ENCODE peak calls at places on chromosomes 5 and 9, in six cellular contexts. J is uterus, Z is colonic mucosa, L is fibroblast of pulmonary artery, D is A549, W is upper lobe of right lung. E is an unnamed sample.
A peak's percentile ranks its signal among the peaks of the same experiment; 100 is the strongest.

GRCh38 chr9:101269596-101270324 is 115.0 kb downstream of the BAAT start:
- DNase-seq in J (no peak), Z (no peak), L (no peak), D (no peak), W (no peak), E (no peak)

GRCh38 chr9:4654538-4654937 is 7.6 kb upstream of the PLPP6 start:
- DNase-seq in J (no peak), Z (no peak), L (no peak), D (no peak), W (no peak), E (no peak)

GRCh38 chr9:121661328-121661727 is 9.9 kb downstream of the DAB2IP start:
- DNase-seq in J (no peak), Z (peak; percentile 38), L (no peak), D (no peak), W (no peak), E (no peak)

GRCh38 chr5:15901151-15901550 is 278.4 kb downstream of the MARCHF11 start:
- DNase-seq in J (no peak), Z (no peak), L (no peak), D (no peak), W (no peak), E (no peak)

GRCh38 chr9:118331622-118332045 is 627.4 kb downstream of the TLR4 start:
- DNase-seq in J (no peak), Z (no peak), L (peak; percentile 27), D (peak; percentile 89), W (no peak), E (peak; percentile 0)

GRCh38 chr5:141941307-141941706 is 16.7 kb downstream of the PCDH12 start:
- DNase-seq in J (no peak), Z (no peak), L (no peak), D (no peak), W (no peak), E (peak; percentile 24)

GRCh38 chr5:175657593-175658271 is at the start of gene HRH2:
- DNase-seq in J (no peak), Z (no peak), L (no peak), D (peak; percentile 67), W (no peak), E (no peak)

GRCh38 chr9:98807070-98807810 is at the start of gene GALNT12:
- DNase-seq in J (no peak), Z (peak; percentile 69), L (no peak), D (peak; percentile 36), W (peak; percentile 78), E (no peak)

GRCh38 chr9:5851445-5851844 is 18.5 kb upstream of the ERMP1 start:
- DNase-seq in J (no peak), Z (peak; percentile 40), L (peak; percentile 90), D (no peak), W (no peak), E (peak; percentile 94)

GRCh38 chr5:139342423-139342723 is 719 bp downstream of the PAIP2 start:
- DNase-seq in J (no peak), Z (no peak), L (no peak), D (no peak), W (no peak), E (no peak)

GRCh38 chr5:141869514-141869913 is 8.7 kb downstream of the PCDH1 start:
- DNase-seq in J (no peak), Z (peak; percentile 88), L (no peak), D (no peak), W (peak; percentile 59), E (no peak)

GRCh38 chr5:140926211-140926902 is at the start of gene PCDHAC1:
- DNase-seq in J (peak; percentile 74), Z (peak; percentile 42), L (peak; percentile 41), D (peak; percentile 84), W (peak; percentile 93), E (peak; percentile 58)

GRCh38 chr5:119315516-119315949 is 40.3 kb upstream of the TNFAIP8 start:
- DNase-seq in J (no peak), Z (no peak), L (peak; percentile 43), D (peak; percentile 70), W (no peak), E (peak; percentile 46)

GRCh38 chr5:5302201-5302600 is 120.3 kb upstream of the ICE1 start:
- DNase-seq in J (no peak), Z (no peak), L (no peak), D (no peak), W (no peak), E (no peak)

GRCh38 chr5:148780711-148781110 is 45.7 kb upstream of the ADRB2 start:
- DNase-seq in J (no peak), Z (no peak), L (no peak), D (no peak), W (no peak), E (no peak)
- TF ChIP-seq CTCF in J (no peak), Z (no peak), L (no peak), D (no peak), W (no peak), E (no peak)

DNA sequence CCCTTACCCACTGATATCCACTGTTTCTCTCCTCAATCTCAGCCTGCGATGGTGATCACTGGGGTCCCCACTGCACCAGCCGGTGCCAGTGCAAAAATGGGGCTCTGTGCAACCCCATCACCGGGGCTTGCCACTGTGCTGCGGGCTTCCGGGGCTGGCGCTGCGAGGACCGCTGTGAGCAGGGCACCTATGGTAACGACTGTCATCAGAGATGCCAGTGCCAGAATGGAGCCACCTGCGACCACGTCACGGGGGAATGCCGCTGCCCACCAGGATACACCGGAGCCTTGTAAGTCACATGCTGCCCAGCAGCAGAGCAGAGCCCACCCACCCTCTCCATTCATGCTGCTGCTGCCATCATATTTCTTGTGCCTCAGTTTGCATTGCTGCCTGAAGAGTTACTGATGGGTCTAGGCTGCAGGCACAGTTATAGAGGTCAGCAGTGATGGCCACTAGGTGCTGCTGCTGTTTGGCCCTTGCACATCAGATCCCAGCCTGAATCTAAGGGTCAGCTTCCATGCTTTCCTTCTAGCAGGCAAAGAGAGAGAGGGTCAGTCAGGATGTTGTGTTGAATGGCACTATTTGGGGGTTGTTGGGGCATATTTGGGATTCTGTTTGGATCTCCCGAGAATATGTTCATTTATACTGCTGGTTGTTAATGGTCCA is 106.0 kb downstream of the MEGF10 start:
- DNase-seq in J (no peak), Z (no peak), L (no peak), D (no peak), W (no peak), E (no peak)
- TF ChIP-seq CTCF in J (no peak), Z (no peak), L (no peak), D (no peak), W (no peak), E (no peak)

GRCh38 chr5:115243412-115243811 is 19.3 kb downstream of the PGGT1B start:
- DNase-seq in J (no peak), Z (no peak), L (peak; percentile 39), D (peak; percentile 3), W (no peak), E (peak; percentile 42)

GRCh38 chr5:115241881-115242642 is 20.6 kb downstream of the PGGT1B start:
- DNase-seq in J (no peak), Z (no peak), L (no peak), D (no peak), W (no peak), E (no peak)

GRCh38 chr5:115246361-115246991 is 16.2 kb downstream of the PGGT1B start:
- DNase-seq in J (no peak), Z (no peak), L (peak; percentile 62), D (peak; percentile 23), W (no peak), E (peak; percentile 55)
- TF ChIP-seq CTCF in J (peak; percentile 50), Z (peak; percentile 65), L (peak; percentile 68), D (peak; percentile 82), W (peak; percentile 74), E (peak; percentile 57)

GRCh38 chr9:341634-342421 is 127.2 kb downstream of the DOCK8 start:
- DNase-seq in J (no peak), Z (no peak), L (no peak), D (no peak), W (no peak), E (no peak)

GRCh38 chr9:350354-350753 is 135.7 kb downstream of the DOCK8 start:
- DNase-seq in J (no peak), Z (no peak), L (no peak), D (no peak), W (no peak), E (no peak)

GRCh38 chr9:343773-344172 is 129.1 kb downstream of the DOCK8 start:
- DNase-seq in J (no peak), Z (no peak), L (no peak), D (no peak), W (no peak), E (no peak)

GRCh38 chr9:347667-348292 is 133.1 kb downstream of the DOCK8 start:
- DNase-seq in J (no peak), Z (no peak), L (peak; percentile 57), D (peak; percentile 54), W (no peak), E (peak; percentile 68)

DNA sequence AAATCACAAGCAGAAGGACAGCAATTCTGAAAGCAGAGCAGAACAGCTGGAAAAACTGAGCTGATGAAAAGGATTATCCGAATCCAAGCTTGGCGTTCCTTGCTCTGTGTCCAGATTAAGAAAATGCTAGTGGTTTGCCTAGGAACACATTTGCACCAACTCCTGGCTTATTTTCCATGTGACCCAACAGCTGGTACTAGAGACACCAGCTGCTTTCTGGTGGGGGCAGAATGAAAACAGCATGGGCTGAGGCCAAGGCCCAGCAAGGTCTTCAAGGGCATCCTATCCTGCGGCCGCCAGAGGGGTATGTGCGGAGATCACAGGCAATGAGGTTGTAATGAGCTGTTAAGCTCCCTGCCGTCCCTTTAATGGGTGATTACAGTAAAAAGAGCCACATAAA is 131.4 kb downstream of the DOCK8 start:
- DNase-seq in J (no peak), Z (no peak), L (no peak), D (no peak), W (no peak), E (no peak)
- TF ChIP-seq CTCF in J (no peak), Z (no peak), L (no peak), D (no peak), W (no peak), E (no peak)

GRCh38 chr9:135797507-135798302 is 95.7 kb downstream of the KCNT1 start:
- DNase-seq in J (no peak), Z (peak; percentile 29), L (peak; percentile 56), D (peak; percentile 62), W (no peak), E (peak; percentile 61)
- TF ChIP-seq CTCF in J (peak; percentile 15), Z (peak; percentile 40), L (peak; percentile 73), D (peak; percentile 65), W (peak; percentile 52), E (peak; percentile 89)

GRCh38 chr5:173496883-173497255 is 119.6 kb downstream of the BOD1 start:
- DNase-seq in J (no peak), Z (no peak), L (no peak), D (no peak), W (no peak), E (no peak)

GRCh38 chr5:173495225-173495904 is 121.1 kb downstream of the BOD1 start:
- DNase-seq in J (no peak), Z (no peak), L (peak; percentile 31), D (no peak), W (no peak), E (peak; percentile 16)

GRCh38 chr5:173494446-173494845 is 122.0 kb downstream of the BOD1 start:
- DNase-seq in J (no peak), Z (no peak), L (no peak), D (no peak), W (no peak), E (peak; percentile 13)

GRCh38 chr5:173497685-173498084 is 118.8 kb downstream of the BOD1 start:
- DNase-seq in J (no peak), Z (no peak), L (no peak), D (no peak), W (no peak), E (no peak)

GRCh38 chr5:173496129-173496882 is 120.1 kb downstream of the BOD1 start:
- DNase-seq in J (no peak), Z (no peak), L (no peak), D (no peak), W (no peak), E (no peak)
- TF ChIP-seq CTCF in J (no peak), Z (no peak), L (no peak), D (no peak), W (no peak), E (peak; percentile 5)

GRCh38 chr5:143182901-143183820 is 220.3 kb downstream of the NR3C1 start:
- DNase-seq in J (no peak), Z (no peak), L (peak; percentile 91), D (peak; percentile 23), W (no peak), E (peak; percentile 89)
- TF ChIP-seq CTCF in J (no peak), Z (no peak), L (no peak), D (no peak), W (no peak), E (no peak)